ENCODE peak calls at places on chromosomes 16 and 17, in five cellular contexts. One of them, this sample, is unnamed.

GRCh38 chr17:2406903-2407790 is 6.3 kb upstream of the MNT start:
- DNase-seq in NCI-H1417: no peak
- DNase-seq in kidney epithelial cell: peak
- DNase-seq in GM19239: no peak
- DNase-seq in transverse colon: peak
- DNase-seq in this sample: no peak

GRCh38 chr17:556431-556995 is 158.1 kb downstream of the VPS53 start:
- DNase-seq in transverse colon: no peak
- DNase-seq in NCI-H1417: no peak
- DNase-seq in GM19239: no peak
- DNase-seq in kidney epithelial cell: no peak
- DNase-seq in this sample: no peak

GRCh38 chr17:10262451-10262850 is 64.0 kb upstream of the GAS7 start:
- DNase-seq in kidney epithelial cell: no peak
- DNase-seq in NCI-H1417: no peak
- DNase-seq in GM19239: no peak
- DNase-seq in transverse colon: no peak
- DNase-seq in this sample: no peak

GRCh38 chr17:80219013-80219776 is 938 bp downstream of the SGSH start:
- DNase-seq in GM19239: peak
- DNase-seq in kidney epithelial cell: peak
- DNase-seq in transverse colon: peak
- DNase-seq in NCI-H1417: peak
- DNase-seq in this sample: no peak

GRCh38 chr16:82404586-82405315 is 222.0 kb upstream of the CDH13 start:
- DNase-seq in kidney epithelial cell: no peak
- DNase-seq in transverse colon: no peak
- DNase-seq in GM19239: no peak
- DNase-seq in NCI-H1417: no peak
- DNase-seq in this sample: no peak

GRCh38 chr16:66525396-66526180 is 24.3 kb downstream of the TK2 start:
- DNase-seq in transverse colon: no peak
- DNase-seq in NCI-H1417: no peak
- DNase-seq in kidney epithelial cell: no peak
- DNase-seq in GM19239: no peak
- DNase-seq in this sample: no peak

GRCh38 chr17:75695141-75695829 is 26.0 kb upstream of the ITGB4 start:
- DNase-seq in kidney epithelial cell: no peak
- DNase-seq in transverse colon: no peak
- DNase-seq in NCI-H1417: no peak
- DNase-seq in GM19239: no peak
- DNase-seq in this sample: no peak

GRCh38 chr17:63975541-63976092 is 2.9 kb upstream of the SCN4A start:
- DNase-seq in transverse colon: no peak
- DNase-seq in NCI-H1417: no peak
- DNase-seq in kidney epithelial cell: no peak
- DNase-seq in GM19239: no peak
- DNase-seq in this sample: no peak

GRCh38 chr16:58481931-58482330 is 18.0 kb upstream of the NDRG4 start:
- DNase-seq in NCI-H1417: no peak
- DNase-seq in transverse colon: no peak
- DNase-seq in GM19239: no peak
- DNase-seq in kidney epithelial cell: no peak
- DNase-seq in this sample: no peak

GRCh38 chr16:56558024-56558747 is 6.7 kb upstream of the MT4 start:
- DNase-seq in GM19239: no peak
- DNase-seq in NCI-H1417: peak
- DNase-seq in kidney epithelial cell: peak
- DNase-seq in transverse colon: no peak
- DNase-seq in this sample: no peak

GRCh38 chr16:85564277-85565051 is 48.7 kb upstream of the GSE1 start:
- DNase-seq in NCI-H1417: no peak
- DNase-seq in transverse colon: peak
- DNase-seq in kidney epithelial cell: no peak
- DNase-seq in GM19239: no peak
- DNase-seq in this sample: peak